ENCODE peak calls at places on chromosomes 4 and X, in six cellular contexts. N, A, K, Q, P and M are unnamed samples.

GRCh38 chrX:75642811-75643361 is 120.0 kb upstream of the ZDHHC15 start:
- DNase-seq in A (no peak), P (no peak), Q (no peak), K (no peak), N (no peak), M (no peak)

GRCh38 chr4:41327770-41328169 is 71.0 kb downstream of the UCHL1 start:
- DNase-seq in A (no peak), P (no peak), N (no peak), Q (no peak), K (no peak), M (no peak)

GRCh38 chr4:89661490-89661889 is 175.5 kb downstream of the SNCA start:
- DNase-seq in K (no peak), Q (no peak), A (no peak), P (no peak), N (no peak), M (no peak)

GRCh38 chrX:13261348-13261747 is 58.5 kb downstream of the ATXN3L start:
- DNase-seq in Q (no peak), A (peak), P (no peak), K (no peak), N (no peak), M (no peak)

GRCh38 chr4:119525005-119525749 is 103.4 kb downstream of the PDE5A start:
- DNase-seq in K (no peak), A (no peak), Q (no peak), N (no peak), P (no peak), M (no peak)

GRCh38 chr4:145937990-145938611 is 522 bp downstream of the ZNF827 start:
- DNase-seq in A (peak), Q (no peak), P (peak), N (peak), K (peak), M (peak)

GRCh38 chr4:127709456-127709855 is 20.7 kb upstream of the SLC25A31 start:
- DNase-seq in A (peak), Q (no peak), N (no peak), K (no peak), P (no peak), M (no peak)

GRCh38 chr4:147782087-147782781 is 50.3 kb downstream of the ARHGAP10 start:
- DNase-seq in K (no peak), P (no peak), N (no peak), A (no peak), Q (no peak), M (peak)

GRCh38 chr4:169800541-169800940 is 42.8 kb upstream of the HPF1 start:
- DNase-seq in A (no peak), K (no peak), N (no peak), P (no peak), Q (no peak), M (no peak)

GRCh38 chr4:142572076-142572475 is 274.0 kb downstream of the INPP4B start:
- DNase-seq in K (no peak), N (no peak), A (no peak), P (no peak), Q (no peak), M (no peak)

GRCh38 chr4:150145950-150146340 is 67.7 kb downstream of the DCLK2 start:
- DNase-seq in K (no peak), N (no peak), Q (no peak), A (no peak), P (no peak), M (no peak)

GRCh38 chrX:17415242-17415815 is 40.3 kb downstream of the NHS start:
- DNase-seq in P (no peak), K (no peak), A (no peak), Q (no peak), N (no peak), M (no peak)

GRCh38 chrX:42496239-42496638 is 281.7 kb downstream of the PPP1R2C start:
- DNase-seq in K (no peak), N (no peak), P (no peak), Q (no peak), A (no peak), M (no peak)

GRCh38 chrX:150348365-150348764 is 14.8 kb upstream of the MAMLD1 start:
- DNase-seq in A (no peak), N (no peak), P (no peak), Q (no peak), K (no peak), M (no peak)

GRCh38 chr4:168942985-168943384 is 67.1 kb downstream of the CBR4 start:
- DNase-seq in N (no peak), A (no peak), P (no peak), K (peak), Q (no peak), M (no peak)

GRCh38 chr4:152106113-152106763 is 345.4 kb upstream of the GATB start:
- DNase-seq in N (no peak), Q (peak), P (no peak), A (peak), K (no peak), M (peak)

GRCh38 chrX:118528089-118528753 is 32.6 kb downstream of the DOCK11 start:
- DNase-seq in K (peak), Q (no peak), A (peak), P (peak), N (peak), M (peak)

GRCh38 chr4:81652069-81652478 is 180.4 kb upstream of the RASGEF1B start:
- DNase-seq in K (no peak), Q (no peak), A (no peak), N (no peak), P (no peak), M (no peak)

GRCh38 chrX:97751735-97752134 is 868.0 kb downstream of the RPA4 start:
- DNase-seq in P (no peak), A (no peak), Q (no peak), K (no peak), N (no peak), M (no peak)

GRCh38 chr4:87677731-87678130 is 27.7 kb downstream of the DMP1 start:
- DNase-seq in K (no peak), A (no peak), P (no peak), N (no peak), Q (no peak), M (no peak)

GRCh38 chrX:133985164-133986007 is at the start of gene GPC3:
- DNase-seq in A (peak), P (peak), N (peak), Q (no peak), K (no peak), M (peak)

GRCh38 chr4:98260579-98261290 is 449 bp upstream of the RAP1GDS1 start:
- DNase-seq in Q (peak), N (peak), A (peak), P (peak), K (peak), M (peak)

GRCh38 chr4:174255790-174256189 is 27.7 kb downstream of the FBXO8 start:
- DNase-seq in P (no peak), K (no peak), Q (no peak), A (no peak), N (no peak), M (no peak)

GRCh38 chr4:149884046-149884445 is 68.4 kb upstream of the IQCM start:
- DNase-seq in Q (no peak), P (no peak), K (no peak), N (no peak), A (no peak), M (no peak)

GRCh38 chr4:39905656-39906055 is 72.1 kb downstream of the PDS5A start:
- DNase-seq in K (no peak), A (no peak), P (no peak), Q (no peak), N (no peak), M (no peak)

GRCh38 chr4:176409627-176410026 is 89.9 kb downstream of the SPCS3 start:
- DNase-seq in A (no peak), N (no peak), P (no peak), Q (no peak), K (no peak), M (no peak)

GRCh38 chr4:7909463-7909862 is 30.2 kb downstream of the AFAP1 start:
- DNase-seq in Q (no peak), A (no peak), N (no peak), K (no peak), P (no peak), M (no peak)

GRCh38 chr4:56656346-56656643 is 24.8 kb downstream of the HOPX start:
- DNase-seq in K (no peak), N (peak), A (peak), P (peak), Q (peak), M (peak)

GRCh38 chrX:21158678-21159077 is 215.5 kb upstream of the CNKSR2 start:
- DNase-seq in P (no peak), Q (no peak), A (no peak), N (no peak), K (no peak), M (no peak)

GRCh38 chrX:110803506-110803905 is 7.9 kb upstream of the CHRDL1 start:
- DNase-seq in K (no peak), P (no peak), Q (no peak), A (no peak), N (no peak), M (no peak)

GRCh38 chr4:162920649-162921048 is 246.0 kb downstream of the NAF1 start:
- DNase-seq in P (no peak), Q (no peak), K (no peak), A (no peak), N (no peak), M (no peak)

GRCh38 chrX:147912093-147912801 is 528 bp downstream of the FMR1 start:
- DNase-seq in P (no peak), K (peak), N (peak), A (peak), Q (peak), M (peak)

GRCh38 chr4:76704133-76704881 is 193.6 kb downstream of the SOWAHB start:
- DNase-seq in A (peak), N (no peak), K (no peak), P (no peak), Q (peak), M (no peak)

GRCh38 chr4:144645621-144646522 is at the start of gene HHIP:
- DNase-seq in Q (peak), N (no peak), K (no peak), A (no peak), P (no peak), M (no peak)

GRCh38 chrX:119488749-119489148 is 20.5 kb downstream of the SLC25A5 start:
- DNase-seq in P (no peak), A (peak), K (peak), Q (peak), N (no peak), M (peak)

GRCh38 chr4:183035726-183036415 is 63.2 kb upstream of the WWC2 start:
- DNase-seq in P (no peak), N (no peak), A (no peak), K (no peak), Q (no peak), M (no peak)

GRCh38 chr4:6762244-6762615 is 20.3 kb upstream of the KIAA0232 start:
- DNase-seq in P (no peak), N (no peak), K (no peak), Q (no peak), A (no peak), M (no peak)

GRCh38 chr4:6764976-6765620 is 17.4 kb upstream of the KIAA0232 start:
- DNase-seq in A (no peak), N (no peak), K (no peak), P (no peak), Q (no peak), M (no peak)

GRCh38 chr4:6761540-6762243 is 20.8 kb upstream of the KIAA0232 start:
- DNase-seq in K (no peak), Q (no peak), N (no peak), A (no peak), P (no peak), M (no peak)

GRCh38 chr4:6765703-6766102 is 16.8 kb upstream of the KIAA0232 start:
- DNase-seq in A (no peak), P (no peak), N (no peak), Q (no peak), K (no peak), M (no peak)

GRCh38 chr4:6763330-6763851 is 19.1 kb upstream of the KIAA0232 start:
- DNase-seq in P (no peak), Q (no peak), N (no peak), K (no peak), A (peak), M (no peak)
- H3K27ac ChIP-seq in P (no peak), Q (no peak), N (no peak), K (no peak), A (no peak), M (no peak)

DNA sequence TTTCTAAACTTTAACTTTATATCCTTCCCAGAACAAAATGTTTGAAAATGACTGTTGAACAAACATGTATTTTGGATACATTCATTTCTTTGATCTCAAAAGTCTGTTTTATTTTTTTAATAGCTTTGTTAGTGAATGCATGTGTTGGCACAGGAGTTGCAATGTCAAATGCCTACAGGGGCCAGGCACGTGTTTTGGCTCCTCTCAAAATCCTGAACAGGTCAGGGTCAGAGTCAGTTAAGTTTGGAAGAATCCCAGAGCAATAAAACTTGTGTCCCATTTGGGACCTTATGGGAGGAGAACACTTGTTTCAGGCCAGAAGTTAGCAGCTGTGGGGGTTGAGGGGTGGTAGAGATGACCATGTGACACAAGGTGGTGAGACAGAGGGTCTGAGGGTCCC is 29.0 kb upstream of the CCDC110 start:
- DNase-seq in A (no peak), K (no peak), Q (no peak), P (no peak), N (no peak), M (no peak)
- H3K27ac ChIP-seq in A (no peak), K (no peak), Q (no peak), P (no peak), N (no peak), M (no peak)

GRCh38 chrX:65920620-65921019 is 119.3 kb downstream of the VSIG4 start:
- DNase-seq in A (no peak), K (no peak), Q (no peak), N (no peak), P (no peak), M (no peak)
- H3K27ac ChIP-seq in A (no peak), K (no peak), Q (no peak), N (no peak), P (no peak), M (no peak)

GRCh38 chr4:15427126-15427525 is 707 bp upstream of the C1QTNF7 start:
- DNase-seq in A (no peak), K (no peak), N (no peak), Q (no peak), P (no peak), M (no peak)
- H3K27ac ChIP-seq in A (no peak), K (no peak), N (no peak), Q (peak), P (no peak), M (no peak)

GRCh38 chr4:17332483-17332882 is 179.4 kb downstream of the QDPR start:
- DNase-seq in K (no peak), N (no peak), A (no peak), Q (no peak), P (no peak), M (no peak)
- H3K27ac ChIP-seq in K (no peak), N (no peak), A (no peak), Q (no peak), P (no peak), M (no peak)

DNA sequence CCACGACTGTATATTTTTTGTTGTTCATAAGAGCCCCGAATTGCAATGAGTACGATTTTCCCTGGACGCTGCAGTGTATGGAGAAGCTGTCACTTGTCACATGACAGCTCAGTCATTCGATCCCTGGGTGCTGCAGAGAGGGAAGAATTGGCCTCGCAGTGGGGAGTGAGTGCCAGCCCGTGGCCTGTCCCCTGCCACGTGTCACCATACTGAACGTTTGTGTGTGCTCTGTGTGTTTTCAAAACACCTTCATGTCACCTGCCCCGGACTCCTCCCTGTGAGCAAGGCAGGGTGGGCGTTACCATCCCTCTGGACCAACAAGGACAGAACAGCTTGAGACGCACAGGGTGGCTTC is 77.9 kb downstream of the TBL1X start:
- DNase-seq in K (no peak), A (no peak), N (no peak), P (no peak), Q (no peak), M (no peak)
- H3K27ac ChIP-seq in K (no peak), A (no peak), N (no peak), P (no peak), Q (no peak), M (no peak)

DNA sequence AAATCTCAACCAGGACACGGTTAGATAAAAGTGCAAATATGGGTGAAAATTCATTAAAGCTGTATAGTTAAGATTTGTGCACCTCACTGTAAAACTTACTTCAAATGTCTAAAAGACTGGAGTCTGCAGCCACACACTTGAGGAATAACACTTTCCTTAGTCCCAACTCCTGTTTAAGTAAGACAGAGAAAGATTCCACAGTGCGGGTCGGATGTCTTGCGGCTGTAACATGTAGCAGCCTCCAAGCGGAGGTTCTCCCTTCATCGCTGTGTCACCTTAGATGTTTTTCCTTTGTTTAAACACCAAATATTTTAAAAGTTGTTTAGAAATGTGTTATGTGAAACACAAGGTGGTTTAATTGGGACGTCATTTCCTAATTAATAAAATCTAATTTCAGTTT is 905 bp upstream of the MAEA start:
- DNase-seq in N (no peak), Q (no peak), K (no peak), A (no peak), P (no peak), M (no peak)
- H3K27ac ChIP-seq in N (peak), Q (peak), K (peak), A (no peak), P (peak), M (peak)

GRCh38 chr4:54225671-54226398 is 3.3 kb upstream of the PDGFRA start:
- DNase-seq in A (no peak), K (no peak), N (no peak), P (no peak), Q (no peak), M (no peak)
- H3K27ac ChIP-seq in A (no peak), K (no peak), N (no peak), P (no peak), Q (peak), M (no peak)

DNA sequence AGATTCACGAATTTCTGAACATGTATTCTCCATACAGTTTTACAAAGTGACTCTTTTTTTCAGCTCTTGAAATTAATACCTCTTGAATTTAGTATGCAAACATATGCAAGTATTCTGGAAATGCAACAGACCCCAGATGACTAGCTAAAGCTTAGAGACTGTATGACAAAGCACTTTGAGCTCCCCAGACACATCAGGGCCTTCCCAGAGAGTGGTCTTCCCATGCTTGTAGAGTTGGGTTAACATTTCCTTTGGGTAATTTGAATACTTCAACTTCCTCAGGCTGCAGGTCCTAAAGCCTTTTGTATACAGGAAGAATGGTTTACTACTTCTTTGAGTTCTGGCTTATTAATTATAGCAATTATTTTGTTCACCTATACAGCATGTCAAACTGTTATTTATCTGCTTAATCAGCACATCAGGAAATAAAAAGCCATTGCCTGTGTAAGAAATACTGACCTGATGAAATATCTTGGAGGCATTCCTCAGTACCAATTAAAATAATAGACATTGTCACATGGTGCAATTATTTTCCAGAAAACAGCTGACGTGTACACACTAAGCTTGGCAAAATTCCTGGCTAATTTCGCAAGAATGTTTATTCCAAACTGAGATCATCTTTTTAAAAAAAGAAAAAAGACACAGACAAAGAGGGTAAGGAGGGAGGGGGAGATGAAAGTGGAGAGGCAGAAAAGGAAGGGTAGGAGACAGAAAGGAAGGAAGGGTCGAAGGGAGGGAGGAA is 62.1 kb upstream of the NFKB1 start:
- DNase-seq in A (peak), Q (no peak), N (no peak), P (no peak), K (no peak), M (no peak)
- H3K27ac ChIP-seq in A (no peak), Q (peak), N (no peak), P (no peak), K (no peak), M (no peak)

DNA sequence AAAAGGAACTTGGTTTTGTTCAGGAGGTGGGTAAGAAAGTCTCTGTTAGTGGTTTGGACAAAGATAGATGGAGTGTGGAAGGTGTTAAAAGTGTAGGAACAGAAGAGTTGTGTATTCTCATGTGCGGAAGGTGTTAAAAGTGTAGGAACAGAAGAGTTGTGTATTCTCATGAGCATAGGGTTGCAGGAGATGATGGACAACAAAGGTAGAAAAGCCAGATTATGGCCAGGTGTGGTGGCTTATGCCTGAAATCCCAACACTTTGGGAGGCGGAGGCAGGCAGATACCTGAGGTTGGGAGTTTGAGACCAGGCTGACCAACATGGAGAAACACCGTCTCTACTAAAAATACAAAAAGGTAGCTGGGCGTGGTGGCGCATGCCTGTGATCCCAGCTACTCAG is 2.5 kb downstream of the RPL34 start:
- DNase-seq in K (no peak), Q (no peak), P (no peak), A (no peak), N (no peak), M (no peak)
- H3K27ac ChIP-seq in K (no peak), Q (no peak), P (no peak), A (no peak), N (no peak), M (peak)